ENCODE peak calls at places on chromosomes 1 and 21, in seven cellular contexts. One of them, this sample, is unnamed.

GRCh38 chr1:183508694-183509093 is 36.4 kb downstream of the SMG7 start:
- DNase-seq in spleen: no peak
- DNase-seq in GM23338: no peak
- DNase-seq in HCT116: no peak
- DNase-seq in sigmoid colon: no peak
- DNase-seq in prostate gland: no peak
- DNase-seq in stomach: no peak
- DNase-seq in this sample: no peak

GRCh38 chr1:31834501-31834900 is 18.7 kb upstream of the SPOCD1 start:
- DNase-seq in spleen: no peak
- DNase-seq in GM23338: peak
- DNase-seq in HCT116: no peak
- DNase-seq in sigmoid colon: no peak
- DNase-seq in prostate gland: no peak
- DNase-seq in stomach: no peak
- DNase-seq in this sample: peak

GRCh38 chr1:72936151-72936740 is 653.9 kb upstream of the NEGR1 start:
- DNase-seq in spleen: no peak
- DNase-seq in GM23338: no peak
- DNase-seq in HCT116: no peak
- DNase-seq in sigmoid colon: no peak
- DNase-seq in prostate gland: no peak
- DNase-seq in stomach: no peak
- DNase-seq in this sample: no peak

GRCh38 chr1:165288301-165289120 is 68.0 kb downstream of the LMX1A start:
- DNase-seq in spleen: no peak
- DNase-seq in GM23338: peak
- DNase-seq in HCT116: no peak
- DNase-seq in sigmoid colon: no peak
- DNase-seq in prostate gland: peak
- DNase-seq in stomach: no peak
- DNase-seq in this sample: no peak

GRCh38 chr1:47210666-47211065 is 20.8 kb upstream of the PDZK1IP1 start:
- DNase-seq in spleen: peak
- DNase-seq in GM23338: no peak
- DNase-seq in HCT116: no peak
- DNase-seq in sigmoid colon: peak
- DNase-seq in prostate gland: no peak
- DNase-seq in stomach: no peak
- DNase-seq in this sample: no peak

GRCh38 chr21:24367936-24368335 is 1239.3 kb downstream of the MRPL39 start:
- DNase-seq in spleen: no peak
- DNase-seq in GM23338: no peak
- DNase-seq in HCT116: no peak
- DNase-seq in sigmoid colon: no peak
- DNase-seq in prostate gland: no peak
- DNase-seq in stomach: no peak
- DNase-seq in this sample: no peak

GRCh38 chr1:15310544-15310943 is 63.5 kb downstream of the FHAD1 start:
- DNase-seq in spleen: no peak
- DNase-seq in GM23338: no peak
- DNase-seq in HCT116: no peak
- DNase-seq in sigmoid colon: no peak
- DNase-seq in prostate gland: no peak
- DNase-seq in stomach: no peak
- DNase-seq in this sample: no peak

GRCh38 chr1:89942825-89943658 is 51.9 kb upstream of the ZNF326 start:
- DNase-seq in spleen: no peak
- DNase-seq in GM23338: no peak
- DNase-seq in HCT116: no peak
- DNase-seq in sigmoid colon: no peak
- DNase-seq in prostate gland: no peak
- DNase-seq in stomach: no peak
- DNase-seq in this sample: no peak

GRCh38 chr1:235955777-235956176 is 89.1 kb upstream of the LYST start:
- DNase-seq in spleen: no peak
- DNase-seq in GM23338: no peak
- DNase-seq in HCT116: no peak
- DNase-seq in sigmoid colon: no peak
- DNase-seq in prostate gland: no peak
- DNase-seq in stomach: no peak
- DNase-seq in this sample: no peak

GRCh38 chr21:41932191-41932575 is 21.6 kb downstream of the C2CD2 start:
- DNase-seq in spleen: peak
- DNase-seq in GM23338: no peak
- DNase-seq in HCT116: peak
- DNase-seq in sigmoid colon: peak
- DNase-seq in prostate gland: no peak
- DNase-seq in stomach: no peak
- DNase-seq in this sample: no peak

GRCh38 chr1:46183119-46183842 is 7.0 kb upstream of the P3R3URF start:
- DNase-seq in spleen: no peak
- DNase-seq in GM23338: peak
- DNase-seq in HCT116: peak
- DNase-seq in sigmoid colon: peak
- DNase-seq in prostate gland: peak
- DNase-seq in stomach: peak
- DNase-seq in this sample: no peak

GRCh38 chr1:192810253-192810880 is 1.5 kb downstream of the RGS2 start:
- DNase-seq in spleen: no peak
- DNase-seq in GM23338: no peak
- DNase-seq in HCT116: no peak
- DNase-seq in sigmoid colon: peak
- DNase-seq in prostate gland: peak
- DNase-seq in stomach: no peak
- DNase-seq in this sample: no peak

GRCh38 chr21:41610042-41610839 is 102.3 kb upstream of the TMPRSS2 start:
- DNase-seq in spleen: no peak
- DNase-seq in GM23338: peak
- DNase-seq in HCT116: peak
- DNase-seq in sigmoid colon: peak
- DNase-seq in prostate gland: no peak
- DNase-seq in stomach: peak
- DNase-seq in this sample: peak

DNA sequence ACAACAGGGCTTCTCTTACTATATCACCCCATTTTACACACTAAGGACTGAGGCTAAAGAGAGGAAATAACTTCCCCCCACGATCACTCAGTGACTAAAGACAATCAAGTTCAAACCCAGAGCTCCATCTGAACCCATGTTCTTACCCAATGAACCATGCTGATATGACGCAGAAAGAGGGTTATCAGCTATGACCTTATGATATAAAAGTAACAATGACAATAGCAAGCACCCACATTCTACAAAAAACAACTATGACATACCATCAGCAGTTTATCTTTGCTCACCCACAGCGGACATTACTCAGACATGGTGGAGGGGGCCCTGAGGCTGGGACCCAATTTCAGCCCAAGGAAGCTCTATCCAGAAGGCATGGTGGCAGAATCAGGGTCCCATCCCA is 75.7 kb downstream of the PTPN14 start:
- DNase-seq in spleen: no peak
- DNase-seq in GM23338: no peak
- DNase-seq in HCT116: no peak
- DNase-seq in sigmoid colon: no peak
- DNase-seq in prostate gland: no peak
- DNase-seq in stomach: no peak
- DNase-seq in this sample: no peak
- H3K4me3 ChIP-seq in spleen: no peak
- H3K4me3 ChIP-seq in GM23338: no peak
- H3K4me3 ChIP-seq in HCT116: no peak
- H3K4me3 ChIP-seq in sigmoid colon: no peak
- H3K4me3 ChIP-seq in prostate gland: no peak
- H3K4me3 ChIP-seq in stomach: no peak
- H3K4me3 ChIP-seq in this sample: no peak

GRCh38 chr1:3740752-3741151 is 11.5 kb upstream of the CCDC27 start:
- DNase-seq in spleen: peak
- DNase-seq in GM23338: no peak
- DNase-seq in HCT116: no peak
- DNase-seq in sigmoid colon: no peak
- DNase-seq in prostate gland: no peak
- DNase-seq in stomach: no peak
- DNase-seq in this sample: no peak
- H3K27ac ChIP-seq in spleen: no peak
- H3K27ac ChIP-seq in GM23338: no peak
- H3K27ac ChIP-seq in HCT116: no peak
- H3K27ac ChIP-seq in sigmoid colon: no peak
- H3K27ac ChIP-seq in prostate gland: no peak
- H3K27ac ChIP-seq in stomach: no peak
- H3K27ac ChIP-seq in this sample: no peak

GRCh38 chr21:38852278-38852677 is 46.5 kb downstream of the ETS2 start:
- DNase-seq in spleen: no peak
- DNase-seq in GM23338: no peak
- DNase-seq in HCT116: no peak
- DNase-seq in sigmoid colon: no peak
- DNase-seq in prostate gland: no peak
- DNase-seq in stomach: no peak
- DNase-seq in this sample: no peak

GRCh38 chr21:38849776-38850175 is 44.0 kb downstream of the ETS2 start:
- DNase-seq in spleen: no peak
- DNase-seq in GM23338: no peak
- DNase-seq in HCT116: no peak
- DNase-seq in sigmoid colon: no peak
- DNase-seq in prostate gland: no peak
- DNase-seq in stomach: no peak
- DNase-seq in this sample: no peak

GRCh38 chr21:38850277-38850951 is 44.7 kb downstream of the ETS2 start:
- DNase-seq in spleen: no peak
- DNase-seq in GM23338: no peak
- DNase-seq in HCT116: no peak
- DNase-seq in sigmoid colon: no peak
- DNase-seq in prostate gland: no peak
- DNase-seq in stomach: no peak
- DNase-seq in this sample: no peak

GRCh38 chr21:38847556-38847955 is 41.8 kb downstream of the ETS2 start:
- DNase-seq in spleen: no peak
- DNase-seq in GM23338: no peak
- DNase-seq in HCT116: no peak
- DNase-seq in sigmoid colon: no peak
- DNase-seq in prostate gland: no peak
- DNase-seq in stomach: no peak
- DNase-seq in this sample: no peak

GRCh38 chr21:38848187-38848609 is 42.5 kb downstream of the ETS2 start:
- DNase-seq in spleen: no peak
- DNase-seq in GM23338: no peak
- DNase-seq in HCT116: no peak
- DNase-seq in sigmoid colon: peak
- DNase-seq in prostate gland: no peak
- DNase-seq in stomach: no peak
- DNase-seq in this sample: no peak
- TF ChIP-seq POLR2AphosphoS5 in spleen: no peak
- TF ChIP-seq POLR2AphosphoS5 in GM23338: no peak
- TF ChIP-seq POLR2AphosphoS5 in HCT116: no peak
- TF ChIP-seq POLR2AphosphoS5 in sigmoid colon: peak
- TF ChIP-seq POLR2AphosphoS5 in prostate gland: no peak
- TF ChIP-seq POLR2AphosphoS5 in stomach: peak
- TF ChIP-seq POLR2AphosphoS5 in this sample: no peak

DNA sequence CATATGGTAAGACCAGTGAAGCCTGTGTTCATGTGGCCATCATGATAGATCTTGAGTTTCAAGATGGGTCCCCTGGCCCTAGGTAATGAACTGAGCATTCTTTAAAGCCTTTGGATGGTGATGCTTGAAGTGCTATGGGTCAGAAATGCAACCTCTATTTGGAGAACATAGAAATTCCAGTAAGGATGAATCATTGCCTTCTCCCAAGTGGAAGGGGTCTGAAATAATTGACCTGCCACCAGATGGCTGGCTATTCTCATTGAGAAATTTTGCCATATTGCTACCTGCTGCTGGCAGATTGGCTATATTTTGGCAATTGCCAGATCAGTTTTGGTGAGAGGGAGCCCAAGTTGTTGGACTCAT is 739 bp upstream of the IFI6 start:
- DNase-seq in spleen: no peak
- DNase-seq in GM23338: no peak
- DNase-seq in HCT116: no peak
- DNase-seq in sigmoid colon: no peak
- DNase-seq in prostate gland: no peak
- DNase-seq in stomach: no peak
- DNase-seq in this sample: no peak
- H3K4me3 ChIP-seq in spleen: peak
- H3K4me3 ChIP-seq in GM23338: peak
- H3K4me3 ChIP-seq in HCT116: peak
- H3K4me3 ChIP-seq in sigmoid colon: peak
- H3K4me3 ChIP-seq in prostate gland: no peak
- H3K4me3 ChIP-seq in stomach: peak
- H3K4me3 ChIP-seq in this sample: peak

DNA sequence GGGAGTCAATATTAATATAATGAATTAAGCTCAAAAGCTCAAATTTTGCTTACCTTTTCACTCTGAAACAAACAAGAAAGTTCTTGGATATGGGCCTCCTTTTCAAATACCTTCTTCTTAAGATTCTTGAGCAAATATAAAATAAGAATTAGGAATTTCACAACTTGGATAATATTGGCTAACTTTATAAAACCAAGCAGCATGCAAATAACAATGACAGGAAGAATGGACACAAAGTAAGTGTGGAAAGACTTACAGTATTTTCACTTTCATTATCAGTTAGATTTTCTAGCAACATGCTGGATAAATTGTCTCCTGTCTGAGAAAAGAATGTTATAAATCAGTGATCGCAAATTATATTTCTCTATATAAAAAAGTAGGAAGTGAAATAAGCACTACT is 13.2 kb downstream of the ODF2L start:
- DNase-seq in spleen: no peak
- DNase-seq in GM23338: no peak
- DNase-seq in HCT116: no peak
- DNase-seq in sigmoid colon: no peak
- DNase-seq in prostate gland: no peak
- DNase-seq in stomach: no peak
- DNase-seq in this sample: no peak
- H3K27ac ChIP-seq in spleen: peak
- H3K27ac ChIP-seq in GM23338: no peak
- H3K27ac ChIP-seq in HCT116: no peak
- H3K27ac ChIP-seq in sigmoid colon: peak
- H3K27ac ChIP-seq in prostate gland: no peak
- H3K27ac ChIP-seq in stomach: no peak
- H3K27ac ChIP-seq in this sample: no peak

DNA sequence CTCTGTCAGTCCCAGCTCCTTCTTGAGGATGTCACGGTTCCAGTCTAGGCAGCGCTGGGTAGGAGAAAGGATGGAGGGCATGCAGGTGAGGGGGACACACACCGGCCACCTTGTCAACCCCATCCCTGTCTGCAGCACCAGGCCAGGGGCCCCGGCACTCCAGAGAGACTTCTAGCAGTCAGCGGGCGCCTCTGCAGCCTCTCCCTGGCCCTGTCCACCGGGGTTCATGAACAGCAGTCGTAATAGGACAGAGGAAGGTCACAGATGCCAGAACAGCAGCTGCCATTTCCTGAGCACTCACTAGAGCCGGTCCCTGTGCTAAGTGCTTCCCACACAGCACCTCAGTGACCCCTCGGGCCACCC is 16.3 kb upstream of the SDHB start:
- DNase-seq in spleen: peak
- DNase-seq in GM23338: no peak
- DNase-seq in HCT116: no peak
- DNase-seq in sigmoid colon: no peak
- DNase-seq in prostate gland: no peak
- DNase-seq in stomach: no peak
- DNase-seq in this sample: no peak
- TF ChIP-seq POLR2AphosphoS5 in spleen: no peak
- TF ChIP-seq POLR2AphosphoS5 in GM23338: no peak
- TF ChIP-seq POLR2AphosphoS5 in HCT116: no peak
- TF ChIP-seq POLR2AphosphoS5 in sigmoid colon: no peak
- TF ChIP-seq POLR2AphosphoS5 in prostate gland: no peak
- TF ChIP-seq POLR2AphosphoS5 in stomach: no peak
- TF ChIP-seq POLR2AphosphoS5 in this sample: no peak

This sample was measured in suprapubic skin.